ENCODE peak calls at places on chromosomes 5 and 9, in seven cellular contexts. M is nephron progenitor cell; X is astrocyte of the spinal cord; C is naive thymus-derived CD8-positive, alpha-beta T cell; U is NCI-H2029 treated with DMSO at 0.1 percent for 48 hours; P is heart right ventricle; Y is EL. S is an unnamed sample.
A peak's percentile ranks its signal among the peaks of the same experiment; 100 is the strongest.

GRCh38 chr5:139178948-139179347 is 19.2 kb downstream of the SIL1 start:
- DNase-seq in M (no peak), X (peak; percentile 29), C (no peak), U (peak; percentile 50), P (no peak), Y (no peak), S (no peak)

GRCh38 chr5:136087961-136088871 is 44.4 kb upstream of the SMAD5 start:
- DNase-seq in M (no peak), X (no peak), C (no peak), U (no peak), P (peak; percentile 85), Y (no peak), S (no peak)

GRCh38 chr5:155293605-155294178 is 280.1 kb downstream of the KIF4B start:
- DNase-seq in M (no peak), X (no peak), C (no peak), U (no peak), P (no peak), Y (no peak), S (no peak)

GRCh38 chr5:96439477-96440184 is 6.6 kb upstream of the PCSK1 start:
- DNase-seq in M (no peak), X (no peak), C (no peak), U (no peak), P (no peak), Y (no peak), S (no peak)

GRCh38 chr5:33588654-33589372 is 148.0 kb downstream of the TARS1 start:
- DNase-seq in M (peak; percentile 40), X (no peak), C (peak; percentile 34), U (no peak), P (no peak), Y (peak; percentile 13), S (no peak)

GRCh38 chr9:31323726-31324444 is 1060.6 kb upstream of the ACO1 start:
- DNase-seq in M (no peak), X (no peak), C (peak; percentile 62), U (peak; percentile 30), P (no peak), Y (no peak), S (no peak)

GRCh38 chr5:54234304-54234938 is 76.0 kb downstream of the ARL15 start:
- DNase-seq in M (no peak), X (peak; percentile 64), C (no peak), U (peak; percentile 31), P (no peak), Y (peak; percentile 48), S (no peak)

GRCh38 chr9:35521708-35522107 is 31.8 kb downstream of the RUSC2 start:
- DNase-seq in M (no peak), X (peak; percentile 74), C (no peak), U (no peak), P (no peak), Y (peak; percentile 68), S (no peak)

GRCh38 chr5:27240791-27241190 is 202.4 kb upstream of the CDH9 start:
- DNase-seq in M (no peak), X (no peak), C (no peak), U (no peak), P (no peak), Y (no peak), S (no peak)

GRCh38 chr9:126844085-126844484 is 16.4 kb upstream of the ZBTB34 start:
- DNase-seq in M (no peak), X (peak; percentile 83), C (no peak), U (no peak), P (no peak), Y (peak; percentile 89), S (no peak)

GRCh38 chr5:80408475-80408875 is 611 bp downstream of the ZFYVE16 start:
- DNase-seq in M (peak; percentile 82), X (no peak), C (no peak), U (peak; percentile 24), P (peak; percentile 73), Y (peak; percentile 66), S (no peak)

GRCh38 chr5:145072880-145073279 is 762.3 kb downstream of the PRELID2 start:
- DNase-seq in M (peak; percentile 10), X (peak; percentile 15), C (no peak), U (no peak), P (no peak), Y (no peak), S (no peak)

GRCh38 chr9:33187519-33188218 is 20.5 kb upstream of the B4GALT1 start:
- DNase-seq in M (no peak), X (peak; percentile 54), C (no peak), U (peak; percentile 83), P (peak; percentile 63), Y (peak; percentile 19), S (no peak)

GRCh38 chr5:17056056-17056690 is 120.1 kb upstream of the MYO10 start:
- DNase-seq in M (no peak), X (no peak), C (no peak), U (no peak), P (no peak), Y (peak; percentile 23), S (no peak)

GRCh38 chr9:72039532-72039931 is 20.9 kb downstream of the C9orf57 start:
- DNase-seq in M (no peak), X (no peak), C (no peak), U (no peak), P (no peak), Y (no peak), S (no peak)

GRCh38 chr9:136010615-136011341 is 49.6 kb upstream of the UBAC1 start:
- DNase-seq in M (peak; percentile 32), X (no peak), C (no peak), U (no peak), P (peak; percentile 33), Y (no peak), S (no peak)

GRCh38 chr5:140225396-140225795 is 50.4 kb downstream of the CYSTM1 start:
- DNase-seq in M (no peak), X (no peak), C (no peak), U (no peak), P (no peak), Y (no peak), S (no peak)

GRCh38 chr5:91194861-91195460 is 188.2 kb downstream of the ARRDC3 start:
- DNase-seq in M (no peak), X (no peak), C (no peak), U (no peak), P (no peak), Y (no peak), S (no peak)

GRCh38 chr5:158477214-158477613 is 618.3 kb upstream of the CLINT1 start:
- DNase-seq in M (no peak), X (no peak), C (no peak), U (no peak), P (no peak), Y (no peak), S (no peak)

S was measured in omental fat pad.